ENCODE peak calls at places on chromosomes 12 and 14, in six cellular contexts. One of them, this sample, is unnamed.

GRCh38 chr12:553216-554000 is 93.7 kb downstream of the B4GALNT3 start:
- DNase-seq in hepatocyte: no peak
- DNase-seq in MM.1S: peak; percentile 17
- DNase-seq in H9: no peak
- DNase-seq in PC-3: no peak
- DNase-seq in K562: no peak
- DNase-seq in this sample: no peak

GRCh38 chr12:4243098-4243795 is 30.3 kb upstream of the CCND2 start:
- DNase-seq in H9: no peak
- DNase-seq in MM.1S: no peak
- DNase-seq in PC-3: no peak
- DNase-seq in hepatocyte: no peak
- DNase-seq in K562: no peak
- DNase-seq in this sample: no peak

GRCh38 chr12:64097346-64098105 is 124.6 kb downstream of the KICS2 start:
- DNase-seq in MM.1S: no peak
- DNase-seq in hepatocyte: no peak
- DNase-seq in K562: no peak
- DNase-seq in PC-3: no peak
- DNase-seq in H9: no peak
- DNase-seq in this sample: no peak

GRCh38 chr12:1574863-1575254 is 19.5 kb downstream of the FBXL14 start:
- DNase-seq in hepatocyte: no peak
- DNase-seq in PC-3: no peak
- DNase-seq in H9: no peak
- DNase-seq in MM.1S: no peak
- DNase-seq in K562: no peak
- DNase-seq in this sample: peak; percentile 44

GRCh38 chr14:77615231-77616132 is 955 bp downstream of the SPTLC2 start:
- DNase-seq in MM.1S: no peak
- DNase-seq in hepatocyte: peak; percentile 12
- DNase-seq in K562: peak; percentile 7
- DNase-seq in H9: no peak
- DNase-seq in PC-3: peak; percentile 57
- DNase-seq in this sample: peak; percentile 78

GRCh38 chr12:121295746-121296617 is 527 bp downstream of the CAMKK2 start:
- DNase-seq in hepatocyte: peak; percentile 68
- DNase-seq in K562: peak; percentile 84
- DNase-seq in PC-3: peak; percentile 21
- DNase-seq in H9: peak; percentile 50
- DNase-seq in MM.1S: peak; percentile 6
- DNase-seq in this sample: peak; percentile 60

GRCh38 chr14:76314521-76314951 is 61.4 kb upstream of the ESRRB start:
- DNase-seq in MM.1S: no peak
- DNase-seq in K562: no peak
- DNase-seq in hepatocyte: no peak
- DNase-seq in H9: peak; percentile 43
- DNase-seq in PC-3: no peak
- DNase-seq in this sample: no peak

GRCh38 chr14:93150227-93151206 is 34.2 kb downstream of the MOAP1 start:
- DNase-seq in K562: no peak
- DNase-seq in hepatocyte: peak; percentile 68
- DNase-seq in PC-3: peak; percentile 16
- DNase-seq in H9: no peak
- DNase-seq in MM.1S: no peak
- DNase-seq in this sample: no peak

GRCh38 chr12:51005671-51006070 is 20.5 kb downstream of the SLC11A2 start:
- DNase-seq in MM.1S: no peak
- DNase-seq in hepatocyte: peak; percentile 32
- DNase-seq in H9: peak; percentile 50
- DNase-seq in PC-3: peak; percentile 88
- DNase-seq in K562: no peak
- DNase-seq in this sample: no peak

GRCh38 chr14:105398726-105399440 is 545 bp downstream of the TEX22 start:
- DNase-seq in MM.1S: no peak
- DNase-seq in PC-3: peak; percentile 43
- DNase-seq in H9: peak; percentile 51
- DNase-seq in K562: peak; percentile 67
- DNase-seq in hepatocyte: peak; percentile 48
- DNase-seq in this sample: peak; percentile 93

GRCh38 chr12:79121486-79121885 is 256.9 kb downstream of the SYT1 start:
- DNase-seq in MM.1S: no peak
- DNase-seq in K562: no peak
- DNase-seq in H9: peak; percentile 32
- DNase-seq in hepatocyte: peak; percentile 6
- DNase-seq in PC-3: peak; percentile 18
- DNase-seq in this sample: peak; percentile 57

GRCh38 chr12:6478406-6478805 is 7.9 kb upstream of the VAMP1 start:
- DNase-seq in PC-3: no peak
- DNase-seq in hepatocyte: no peak
- DNase-seq in H9: no peak
- DNase-seq in MM.1S: no peak
- DNase-seq in K562: no peak
- DNase-seq in this sample: no peak

GRCh38 chr12:90945070-90945649 is 9.8 kb downstream of the CCER1 start:
- DNase-seq in MM.1S: peak; percentile 48
- DNase-seq in K562: no peak
- DNase-seq in H9: no peak
- DNase-seq in hepatocyte: peak; percentile 57
- DNase-seq in PC-3: peak; percentile 64
- DNase-seq in this sample: peak; percentile 76

GRCh38 chr14:91385227-91385626 is 32.4 kb downstream of the CCDC88C start:
- DNase-seq in K562: no peak
- DNase-seq in H9: no peak
- DNase-seq in PC-3: no peak
- DNase-seq in MM.1S: no peak
- DNase-seq in hepatocyte: no peak
- DNase-seq in this sample: no peak

GRCh38 chr14:91383439-91383838 is 34.2 kb downstream of the CCDC88C start:
- DNase-seq in H9: no peak
- DNase-seq in K562: no peak
- DNase-seq in PC-3: peak; percentile 82
- DNase-seq in MM.1S: no peak
- DNase-seq in hepatocyte: no peak
- DNase-seq in this sample: no peak

GRCh38 chr14:91380610-91381371 is 36.8 kb downstream of the CCDC88C start:
- DNase-seq in K562: no peak
- DNase-seq in H9: no peak
- DNase-seq in MM.1S: no peak
- DNase-seq in PC-3: no peak
- DNase-seq in hepatocyte: peak; percentile 36
- DNase-seq in this sample: no peak

GRCh38 chr14:91381801-91382670 is 35.6 kb downstream of the CCDC88C start:
- DNase-seq in PC-3: no peak
- DNase-seq in K562: peak; percentile 49
- DNase-seq in H9: no peak
- DNase-seq in hepatocyte: no peak
- DNase-seq in MM.1S: no peak
- DNase-seq in this sample: no peak

GRCh38 chr14:91382712-91383111 is 34.9 kb downstream of the CCDC88C start:
- DNase-seq in PC-3: no peak
- DNase-seq in H9: no peak
- DNase-seq in K562: no peak
- DNase-seq in hepatocyte: no peak
- DNase-seq in MM.1S: no peak
- DNase-seq in this sample: no peak
- H3K79me2 ChIP-seq in PC-3: peaks cover 88% of the 10 kb centered on the region
- H3K79me2 ChIP-seq in H9: peaks cover 19% of the 10 kb centered on the region
- H3K79me2 ChIP-seq in K562: peaks cover 49% of the 10 kb centered on the region
- H3K79me2 ChIP-seq in hepatocyte: peaks cover 19% of the 10 kb centered on the region
- H3K79me2 ChIP-seq in MM.1S: peaks cover 100% of the 10 kb centered on the region
- H3K79me2 ChIP-seq in this sample: peaks cover 58% of the 10 kb centered on the region

GRCh38 chr14:24679248-24680085 is 45.5 kb upstream of the GZMB start:
- DNase-seq in MM.1S: no peak
- DNase-seq in H9: no peak
- DNase-seq in PC-3: no peak
- DNase-seq in K562: no peak
- DNase-seq in hepatocyte: no peak
- DNase-seq in this sample: no peak

GRCh38 chr14:24680516-24680915 is 46.5 kb upstream of the GZMB start:
- DNase-seq in hepatocyte: no peak
- DNase-seq in H9: no peak
- DNase-seq in K562: no peak
- DNase-seq in PC-3: no peak
- DNase-seq in MM.1S: no peak
- DNase-seq in this sample: no peak

GRCh38 chr14:24677956-24678355 is 44.0 kb upstream of the GZMB start:
- DNase-seq in PC-3: no peak
- DNase-seq in K562: no peak
- DNase-seq in MM.1S: no peak
- DNase-seq in hepatocyte: no peak
- DNase-seq in H9: no peak
- DNase-seq in this sample: no peak

GRCh38 chr14:24681056-24681455 is 47.1 kb upstream of the GZMB start:
- DNase-seq in MM.1S: no peak
- DNase-seq in H9: no peak
- DNase-seq in K562: no peak
- DNase-seq in hepatocyte: no peak
- DNase-seq in PC-3: no peak
- DNase-seq in this sample: no peak

DNA sequence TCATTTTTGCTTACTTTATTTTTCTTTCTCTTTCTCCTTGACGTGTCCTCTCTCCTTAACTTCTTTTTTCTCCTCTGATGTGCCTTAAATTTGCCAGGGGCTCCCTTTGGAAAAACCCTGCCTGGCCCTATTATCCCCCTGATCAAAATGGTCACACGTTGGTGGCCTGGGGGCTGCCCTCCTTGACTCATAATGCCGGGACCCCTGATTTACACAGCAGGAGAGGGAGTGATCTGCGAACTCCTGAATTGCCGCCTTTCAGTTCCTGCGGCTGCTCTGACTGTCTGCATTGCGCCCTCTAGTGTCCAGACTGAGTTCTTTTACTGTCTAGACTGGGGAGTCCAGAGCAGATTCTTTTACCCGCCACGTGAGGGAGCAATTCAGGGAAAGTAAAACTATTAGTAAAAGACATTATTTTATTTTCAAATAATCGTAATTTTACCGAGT is 44.8 kb upstream of the GZMB start:
- DNase-seq in PC-3: peak; percentile 87
- DNase-seq in K562: peak; percentile 69
- DNase-seq in hepatocyte: peak; percentile 92
- DNase-seq in H9: peak; percentile 85
- DNase-seq in MM.1S: peak; percentile 75
- DNase-seq in this sample: peak; percentile 96
- H2AFZ ChIP-seq in PC-3: peak overlapping the region; percentile 70
- H2AFZ ChIP-seq in K562: peak overlapping the region; percentile 90
- H2AFZ ChIP-seq in hepatocyte: peak overlapping the region; percentile 57
- H2AFZ ChIP-seq in H9: no peak overlapping the region
- H2AFZ ChIP-seq in MM.1S: peak overlapping the region; percentile 86
- H2AFZ ChIP-seq in this sample: peak overlapping the region; percentile 71

GRCh38 chr12:47798481-47798948 is 21.2 kb downstream of the HDAC7 start:
- DNase-seq in hepatocyte: no peak
- DNase-seq in MM.1S: no peak
- DNase-seq in K562: no peak
- DNase-seq in PC-3: no peak
- DNase-seq in H9: no peak
- DNase-seq in this sample: no peak

GRCh38 chr12:47801170-47801903 is 18.4 kb downstream of the HDAC7 start:
- DNase-seq in hepatocyte: no peak
- DNase-seq in MM.1S: no peak
- DNase-seq in H9: no peak
- DNase-seq in PC-3: no peak
- DNase-seq in K562: no peak
- DNase-seq in this sample: no peak

GRCh38 chr12:47797432-47797831 is 22.3 kb downstream of the HDAC7 start:
- DNase-seq in PC-3: peak; percentile 20
- DNase-seq in K562: no peak
- DNase-seq in hepatocyte: no peak
- DNase-seq in MM.1S: no peak
- DNase-seq in H9: peak; percentile 80
- DNase-seq in this sample: peak; percentile 80

GRCh38 chr12:47800582-47800981 is 19.1 kb downstream of the HDAC7 start:
- DNase-seq in K562: no peak
- DNase-seq in PC-3: no peak
- DNase-seq in H9: no peak
- DNase-seq in hepatocyte: no peak
- DNase-seq in MM.1S: no peak
- DNase-seq in this sample: no peak

GRCh38 chr12:47799357-47799955 is 20.2 kb downstream of the HDAC7 start:
- DNase-seq in K562: no peak
- DNase-seq in MM.1S: no peak
- DNase-seq in H9: no peak
- DNase-seq in PC-3: no peak
- DNase-seq in hepatocyte: no peak
- DNase-seq in this sample: no peak
- H3K79me2 ChIP-seq in K562: peaks cover 56% of the 10 kb centered on the region
- H3K79me2 ChIP-seq in MM.1S: peaks cover 70% of the 10 kb centered on the region
- H3K79me2 ChIP-seq in H9: peaks cover 1% of the 10 kb centered on the region
- H3K79me2 ChIP-seq in PC-3: peaks cover 48% of the 10 kb centered on the region
- H3K79me2 ChIP-seq in hepatocyte: peaks cover 46% of the 10 kb centered on the region
- H3K79me2 ChIP-seq in this sample: peaks cover 50% of the 10 kb centered on the region

DNA sequence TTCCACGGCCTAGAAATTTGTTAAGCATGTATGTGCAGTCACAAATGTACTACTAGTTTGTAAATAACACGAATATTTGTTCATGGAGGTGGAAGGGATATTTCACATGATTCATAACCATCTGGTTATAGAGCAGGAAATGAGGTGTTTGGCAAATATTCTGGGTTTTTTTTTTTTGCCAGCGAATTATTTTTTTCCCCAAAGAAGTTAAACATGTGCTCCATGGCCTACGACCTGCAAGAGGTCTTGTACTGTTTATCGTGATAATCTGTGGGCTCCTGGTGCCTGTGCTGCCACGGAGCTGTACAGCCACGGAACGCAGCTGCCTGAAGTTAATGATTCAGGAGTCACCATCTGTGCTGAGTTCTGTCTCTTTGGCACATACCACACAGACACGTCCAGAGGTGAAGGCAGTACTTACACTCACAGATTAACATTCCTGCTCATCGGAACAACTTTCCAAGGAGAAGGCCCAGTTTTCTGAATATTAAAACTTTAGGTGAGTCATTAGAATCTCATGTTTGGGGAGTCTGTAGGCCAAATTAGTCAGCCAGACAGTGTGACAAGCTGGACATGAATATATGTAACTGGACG is 156.3 kb downstream of the TMX1 start:
- DNase-seq in hepatocyte: no peak
- DNase-seq in PC-3: peak; percentile 99
- DNase-seq in MM.1S: no peak
- DNase-seq in K562: no peak
- DNase-seq in H9: no peak
- DNase-seq in this sample: no peak
- H2AFZ ChIP-seq in hepatocyte: peak overlapping the region; percentile 5
- H2AFZ ChIP-seq in PC-3: peak overlapping the region; percentile 70
- H2AFZ ChIP-seq in MM.1S: no peak overlapping the region
- H2AFZ ChIP-seq in K562: no peak overlapping the region
- H2AFZ ChIP-seq in H9: no peak overlapping the region
- H2AFZ ChIP-seq in this sample: no peak overlapping the region

This sample was measured in Karpas-422.